ENCODE peak calls at places on chromosomes 3 and 15, in eight cellular contexts. L, C, R, A, J, W, G and B are unnamed samples.

GRCh38 chr3:120274739-120275167 is 10.3 kb downstream of the GPR156 start:
- DNase-seq in A (peak; percentile 25), J (no peak), R (no peak), W (peak; percentile 85), L (peak; percentile 61), C (peak; percentile 37), G (no peak), B (no peak)

GRCh38 chr3:190183121-190183520 is 62.4 kb upstream of the P3H2 start:
- DNase-seq in L (no peak), A (peak; percentile 98), G (no peak), C (no peak), R (no peak), W (no peak), J (no peak), B (no peak)

GRCh38 chr3:148755570-148755969 is 57.9 kb downstream of the AGTR1 start:
- DNase-seq in W (no peak), L (no peak), J (no peak), C (no peak), G (no peak), R (no peak), A (no peak), B (no peak)

GRCh38 chr15:89665449-89666146 is 10.3 kb upstream of the KIF7 start:
- DNase-seq in L (peak; percentile 57), A (peak; percentile 59), W (no peak), C (peak; percentile 64), R (peak; percentile 67), J (peak; percentile 66), G (no peak), B (peak; percentile 93)

GRCh38 chr3:126621171-126621570 is 33.8 kb downstream of the TXNRD3 start:
- DNase-seq in C (no peak), L (no peak), R (no peak), W (no peak), J (no peak), A (peak; percentile 58), G (no peak), B (no peak)

GRCh38 chr3:100106094-100106493 is 8.2 kb downstream of the FILIP1L start:
- DNase-seq in C (no peak), J (no peak), R (no peak), A (no peak), G (no peak), L (no peak), W (no peak), B (no peak)

GRCh38 chr3:78830466-78830865 is 937.3 kb downstream of the ROBO1 start:
- DNase-seq in G (no peak), W (no peak), R (no peak), L (no peak), J (no peak), C (no peak), A (no peak), B (no peak)

GRCh38 chr15:30956216-30956803 is 35.1 kb downstream of the MTMR10 start:
- DNase-seq in G (no peak), J (no peak), R (no peak), W (no peak), L (no peak), C (no peak), A (peak; percentile 22), B (no peak)

GRCh38 chr3:149667576-149667975 is 9.8 kb upstream of the WWTR1 start:
- DNase-seq in W (no peak), J (no peak), C (no peak), G (no peak), A (no peak), R (no peak), L (no peak), B (no peak)

GRCh38 chr3:52488746-52489145 is 6.4 kb upstream of the STAB1 start:
- DNase-seq in G (no peak), R (no peak), A (no peak), J (no peak), L (no peak), C (no peak), W (no peak), B (no peak)
- TF ChIP-seq POLR2A in G (no peak), R (no peak), A (no peak), J (no peak), L (no peak), C (no peak), W (no peak), B (no peak)

GRCh38 chr3:37221407-37221806 is 47.0 kb upstream of the LRRFIP2 start:
- DNase-seq in J (no peak), W (no peak), G (no peak), C (no peak), A (peak; percentile 88), R (no peak), L (no peak), B (no peak)

GRCh38 chr3:37217098-37217849 is 42.9 kb upstream of the LRRFIP2 start:
- DNase-seq in R (no peak), W (no peak), A (no peak), L (no peak), G (no peak), J (no peak), C (no peak), B (peak; percentile 38)

GRCh38 chr3:37218206-37218605 is 43.8 kb upstream of the LRRFIP2 start:
- DNase-seq in L (no peak), W (no peak), C (no peak), J (no peak), R (no peak), G (no peak), A (no peak), B (peak; percentile 16)

GRCh38 chr3:37214076-37214475 is 39.7 kb upstream of the LRRFIP2 start:
- DNase-seq in L (no peak), C (no peak), A (no peak), W (no peak), J (no peak), G (no peak), R (no peak), B (no peak)

GRCh38 chr3:37216597-37217097 is 42.3 kb upstream of the LRRFIP2 start:
- DNase-seq in G (no peak), A (no peak), W (no peak), J (no peak), C (no peak), L (no peak), R (no peak), B (no peak)
- H3K4me1 ChIP-seq in G (no peaks in the 10 kb centered on the region), A (peaks cover 2% of the 10 kb centered on the region), W (no peaks in the 10 kb centered on the region), J (no peaks in the 10 kb centered on the region), C (no peaks in the 10 kb centered on the region), L (no peaks in the 10 kb centered on the region), R (no peaks in the 10 kb centered on the region), B (no peaks in the 10 kb centered on the region)

GRCh38 chr3:16990163-16990562 is 105.4 kb downstream of the PLCL2 start:
- DNase-seq in W (no peak), C (no peak), R (no peak), L (no peak), J (no peak), G (no peak), A (no peak), B (no peak)
- TF ChIP-seq POLR2A in W (no peak), C (no peak), R (no peak), L (no peak), J (no peak), G (no peak), A (no peak), B (no peak)

DNA sequence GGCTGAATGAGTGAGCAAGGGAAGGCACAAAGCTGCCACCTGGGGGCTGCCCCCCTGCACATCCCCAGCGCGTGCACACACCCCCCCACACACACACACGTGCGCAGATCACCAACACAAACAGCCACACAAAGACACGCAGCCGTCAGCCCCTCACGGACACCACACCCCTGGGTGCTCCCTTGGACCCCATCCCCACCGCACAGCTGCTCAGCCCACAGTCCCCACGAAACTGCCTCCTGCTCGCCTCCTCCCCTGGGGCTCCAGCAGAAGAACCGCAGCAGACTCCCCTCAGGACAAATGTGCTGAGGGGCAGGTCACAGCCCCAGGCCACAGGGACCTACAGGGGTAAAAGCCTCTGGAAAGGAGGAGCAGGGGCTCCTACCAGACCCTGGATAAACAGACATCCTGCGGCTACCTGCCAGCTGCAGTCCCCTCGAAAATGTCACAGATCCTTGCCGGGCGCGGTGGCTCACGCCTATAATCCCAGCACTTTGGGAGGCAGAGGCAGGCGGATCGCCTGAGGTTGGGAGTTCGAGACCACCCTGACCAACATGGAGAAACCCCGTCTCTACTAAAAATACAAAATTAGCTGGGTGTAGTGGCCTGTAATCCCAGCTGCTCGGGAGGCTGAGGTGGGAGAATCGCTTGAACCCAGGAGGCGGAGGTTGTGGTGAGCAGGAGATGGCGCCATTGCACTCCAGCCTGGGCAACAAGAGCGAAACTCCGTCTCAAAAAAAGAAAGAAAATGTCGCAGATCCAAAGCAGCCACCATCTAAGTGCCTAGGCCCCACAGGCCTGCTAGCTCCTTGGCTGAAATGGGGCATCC is 6.5 kb downstream of the TWF2 start:
- DNase-seq in A (no peak), J (no peak), L (no peak), G (no peak), R (no peak), W (no peak), C (no peak), B (peak; percentile 18)
- H3K4me1 ChIP-seq in A (peaks cover 11% of the 10 kb centered on the region), J (peaks cover 5% of the 10 kb centered on the region), L (peaks cover 15% of the 10 kb centered on the region), G (peaks cover 19% of the 10 kb centered on the region), R (peaks cover 14% of the 10 kb centered on the region), W (peaks cover 37% of the 10 kb centered on the region), C (peaks cover 14% of the 10 kb centered on the region), B (peaks cover 33% of the 10 kb centered on the region)

GRCh38 chr3:14768881-14769280 is 49.9 kb upstream of the FGD5 start:
- DNase-seq in A (no peak), W (no peak), J (no peak), G (no peak), R (peak; percentile 6), C (no peak), L (no peak), B (no peak)

GRCh38 chr3:14768182-14768790 is 50.5 kb upstream of the FGD5 start:
- DNase-seq in W (no peak), L (no peak), R (peak; percentile 7), J (no peak), C (no peak), G (no peak), A (no peak), B (no peak)

GRCh38 chr3:14766428-14767244 is 52.1 kb upstream of the FGD5 start:
- DNase-seq in J (no peak), R (no peak), W (no peak), G (no peak), L (no peak), A (no peak), C (no peak), B (peak; percentile 70)

GRCh38 chr3:14767245-14767593 is 51.5 kb upstream of the FGD5 start:
- DNase-seq in G (no peak), A (no peak), C (no peak), W (no peak), R (no peak), J (no peak), L (no peak), B (no peak)

DNA sequence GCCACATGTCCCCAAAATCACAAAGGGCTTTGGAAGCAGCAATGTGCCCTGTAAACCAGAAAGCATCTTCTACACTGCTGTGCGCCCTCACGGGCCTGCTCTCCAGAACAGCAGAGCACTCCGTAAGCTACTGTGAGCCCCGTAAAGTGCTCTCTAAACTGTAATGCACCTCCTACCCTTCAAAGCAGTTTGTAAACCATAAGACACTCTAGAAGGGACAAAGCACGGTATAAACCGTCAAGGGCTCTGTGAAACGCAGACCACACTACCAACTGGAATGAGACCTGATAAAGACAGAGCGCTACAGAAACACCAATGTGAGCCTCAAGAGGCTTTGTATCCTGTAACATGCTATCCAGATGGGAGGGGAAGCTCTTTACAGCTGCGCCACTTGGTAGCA is 51.1 kb upstream of the FGD5 start:
- DNase-seq in A (no peak), R (no peak), J (no peak), W (no peak), G (no peak), C (no peak), L (no peak), B (no peak)
- TF ChIP-seq POLR2A in A (no peak), R (no peak), J (no peak), W (no peak), G (no peak), C (no peak), L (no peak), B (no peak)

GRCh38 chr3:13529196-13529975 is 19.5 kb upstream of the FBLN2 start:
- DNase-seq in R (no peak), L (no peak), A (no peak), G (no peak), W (no peak), C (no peak), J (no peak), B (no peak)
- H3K4me1 ChIP-seq in R (no peaks in the 10 kb centered on the region), L (no peaks in the 10 kb centered on the region), A (peaks cover 5% of the 10 kb centered on the region), G (peaks cover 20% of the 10 kb centered on the region), W (peaks cover 5% of the 10 kb centered on the region), C (no peaks in the 10 kb centered on the region), J (no peaks in the 10 kb centered on the region), B (no peaks in the 10 kb centered on the region)